ENCODE peak calls at places on chromosomes 13 and 19, in ten cellular contexts. Q, T, P, M, J, R, H, S, A and N are unnamed samples.

GRCh38 chr19:17997969-17998826 is 9.8 kb upstream of the ARRDC2 start:
- DNase-seq in Q (no peak), T (peak), P (no peak), M (no peak), J (no peak), R (no peak), H (no peak), S (peak), A (no peak), N (no peak)

GRCh38 chr19:30640266-30640965 is 268.2 kb downstream of the ZNF536 start:
- DNase-seq in Q (no peak), T (no peak), P (no peak), M (no peak), J (no peak), R (no peak), H (no peak), S (no peak), A (no peak), N (no peak)

GRCh38 chr13:107373551-107373950 is 805.6 kb upstream of the ARGLU1 start:
- DNase-seq in Q (no peak), T (peak), P (no peak), M (no peak), J (no peak), R (peak), H (no peak), S (peak), A (no peak), N (no peak)

GRCh38 chr13:27536361-27537101 is 83.8 kb downstream of the LNX2 start:
- DNase-seq in Q (no peak), T (no peak), P (no peak), M (no peak), J (no peak), R (no peak), H (no peak), S (no peak), A (no peak), N (no peak)

GRCh38 chr13:50923272-50923671 is 13.7 kb downstream of the RNASEH2B start:
- DNase-seq in Q (no peak), T (no peak), P (no peak), M (no peak), J (no peak), R (no peak), H (no peak), S (no peak), A (no peak), N (no peak)

GRCh38 chr19:28049875-28050274 is 1163.1 kb downstream of the UQCRFS1 start:
- DNase-seq in Q (no peak), T (peak), P (no peak), M (no peak), J (no peak), R (no peak), H (no peak), S (no peak), A (no peak), N (no peak)

GRCh38 chr13:42170029-42170428 is 101.9 kb upstream of the AKAP11 start:
- DNase-seq in Q (no peak), T (peak), P (no peak), M (no peak), J (no peak), R (no peak), H (no peak), S (no peak), A (no peak), N (no peak)

GRCh38 chr13:22278336-22278929 is 607.6 kb downstream of the FGF9 start:
- DNase-seq in Q (peak), T (peak), P (peak), M (peak), J (peak), R (no peak), H (no peak), S (peak), A (peak), N (no peak)

GRCh38 chr13:40624338-40624737 is 42.1 kb downstream of the FOXO1 start:
- DNase-seq in Q (peak), T (peak), P (no peak), M (no peak), J (no peak), R (no peak), H (no peak), S (peak), A (no peak), N (no peak)